ENCODE peak calls at places on chromosomes 16 and 17, in four cellular contexts. M is A549, W is AG09309, K is colonic mucosa. V is an unnamed sample.

GRCh38 chr16:86052115-86052670 is 153.2 kb downstream of the IRF8 start:
- DNase-seq in M (no peak), W (no peak), K (no peak), V (no peak)

GRCh38 chr16:64250866-64251265 is 871.0 kb downstream of the CDH11 start:
- DNase-seq in M (no peak), W (peak), K (no peak), V (no peak)

GRCh38 chr17:42110301-42111264 is 1.9 kb downstream of the DHX58 start:
- DNase-seq in M (no peak), W (no peak), K (no peak), V (no peak)

GRCh38 chr16:58339452-58339938 is 44.7 kb upstream of the PRSS54 start:
- DNase-seq in M (peak), W (no peak), K (no peak), V (peak)

GRCh38 chr17:83154311-83155127 is 75.1 kb downstream of the METRNL start:
- DNase-seq in M (no peak), W (no peak), K (no peak), V (no peak)

GRCh38 chr17:64998436-64999190 is 57.9 kb downstream of the GNA13 start:
- DNase-seq in M (no peak), W (no peak), K (no peak), V (no peak)

GRCh38 chr16:67084345-67085028 is 25.3 kb upstream of the PHAF1 start:
- DNase-seq in M (no peak), W (no peak), K (no peak), V (peak)

GRCh38 chr16:4372578-4373355 is 1.1 kb downstream of the VASN start:
- DNase-seq in M (peak), W (no peak), K (peak), V (peak)

GRCh38 chr17:45061606-45062205 is 589 bp downstream of the NMT1 start:
- DNase-seq in M (no peak), W (no peak), K (no peak), V (no peak)

GRCh38 chr16:25198021-25198420 is 18.7 kb upstream of the AQP8 start:
- DNase-seq in M (peak), W (no peak), K (no peak), V (peak)

GRCh38 chr17:71201639-71202038 is 919.2 kb upstream of the SOX9 start:
- DNase-seq in M (no peak), W (no peak), K (no peak), V (no peak)

GRCh38 chr16:51538707-51539604 is 387.9 kb upstream of the SALL1 start:
- DNase-seq in M (peak), W (peak), K (no peak), V (peak)

GRCh38 chr16:79598341-79599181 is 2.0 kb downstream of the MAF start:
- DNase-seq in M (peak), W (no peak), K (peak), V (no peak)

GRCh38 chr17:34243732-34244299 is 11.3 kb upstream of the CCL2 start:
- DNase-seq in M (no peak), W (no peak), K (no peak), V (no peak)

GRCh38 chr17:34246872-34247271 is 8.2 kb upstream of the CCL2 start:
- DNase-seq in M (no peak), W (no peak), K (no peak), V (no peak)

GRCh38 chr17:34246436-34246835 is 8.6 kb upstream of the CCL2 start:
- DNase-seq in M (no peak), W (no peak), K (no peak), V (no peak)

GRCh38 chr17:34242976-34243731 is 11.9 kb upstream of the CCL2 start:
- DNase-seq in M (no peak), W (no peak), K (no peak), V (no peak)

GRCh38 chr17:34245496-34245895 is 9.6 kb upstream of the CCL2 start:
- DNase-seq in M (no peak), W (no peak), K (no peak), V (no peak)
- TF ChIP-seq CTCF in M (no peak), W (no peak), K (no peak), V (no peak)

GRCh38 chr16:2968368-2968737 is 795 bp upstream of the PAQR4 start:
- DNase-seq in M (no peak), W (no peak), K (peak), V (no peak)

GRCh38 chr16:2971134-2971984 is 2.2 kb downstream of the PAQR4 start:
- DNase-seq in M (no peak), W (no peak), K (no peak), V (no peak)

GRCh38 chr16:2970563-2970962 is 1.4 kb downstream of the PAQR4 start:
- DNase-seq in M (no peak), W (no peak), K (no peak), V (no peak)

GRCh38 chr16:2968738-2969544 is at the start of gene PAQR4:
- DNase-seq in M (peak), W (peak), K (peak), V (peak)

GRCh38 chr16:2969545-2970521 is 685 bp downstream of the PAQR4 start:
- DNase-seq in M (peak), W (no peak), K (peak), V (peak)
- TF ChIP-seq CTCF in M (peak), W (peak), K (peak), V (peak)

DNA sequence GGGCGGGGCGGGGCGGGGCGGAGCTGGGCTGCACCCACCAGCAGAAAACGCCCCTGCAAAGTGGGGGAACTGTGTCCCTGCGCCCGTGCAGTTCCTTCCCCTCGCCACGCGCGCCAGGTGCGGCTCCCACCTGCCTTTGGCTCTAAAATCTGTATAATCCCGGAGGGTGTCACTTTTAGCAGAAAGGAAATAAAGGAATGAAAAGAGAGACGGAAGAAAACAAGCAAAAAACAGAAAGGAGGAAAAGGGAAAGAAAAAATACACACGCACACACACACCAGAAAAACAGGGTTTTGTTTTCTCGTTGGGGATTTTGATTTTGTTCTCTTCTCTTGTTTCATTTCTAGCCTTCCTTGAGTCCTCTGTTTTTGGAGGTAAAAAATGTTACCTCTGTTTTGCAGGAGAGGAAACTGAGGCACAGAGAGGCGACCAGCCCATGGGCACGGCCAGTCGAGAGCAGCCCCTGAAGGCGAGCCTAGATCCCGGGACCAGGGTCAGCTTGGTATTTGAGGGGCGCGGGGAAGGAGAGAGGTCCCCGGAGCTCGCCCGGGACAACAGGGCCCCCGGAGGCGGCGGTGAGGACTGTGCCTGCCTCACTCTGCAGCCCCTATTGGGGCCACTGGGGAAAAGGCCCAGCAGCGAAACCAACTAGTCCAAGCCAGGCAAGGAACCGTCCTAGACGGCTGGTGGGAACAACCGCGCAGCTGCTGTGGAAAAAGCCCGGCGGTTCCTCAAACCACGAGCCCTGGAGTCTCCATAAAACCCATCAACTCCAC is 594 bp upstream of the CARHSP1 start:
- DNase-seq in M (no peak), W (no peak), K (no peak), V (peak)
- TF ChIP-seq CTCF in M (no peak), W (no peak), K (no peak), V (no peak)

GRCh38 chr17:75065562-75066151 is 18.6 kb downstream of the KCTD2 start:
- DNase-seq in M (no peak), W (no peak), K (no peak), V (no peak)

GRCh38 chr17:75063626-75064025 is 16.6 kb downstream of the KCTD2 start:
- DNase-seq in M (no peak), W (no peak), K (no peak), V (no peak)

GRCh38 chr17:75064460-75064859 is 17.4 kb downstream of the KCTD2 start:
- DNase-seq in M (no peak), W (no peak), K (no peak), V (no peak)

GRCh38 chr17:75064040-75064439 is 17.0 kb downstream of the KCTD2 start:
- DNase-seq in M (no peak), W (no peak), K (no peak), V (no peak)

DNA sequence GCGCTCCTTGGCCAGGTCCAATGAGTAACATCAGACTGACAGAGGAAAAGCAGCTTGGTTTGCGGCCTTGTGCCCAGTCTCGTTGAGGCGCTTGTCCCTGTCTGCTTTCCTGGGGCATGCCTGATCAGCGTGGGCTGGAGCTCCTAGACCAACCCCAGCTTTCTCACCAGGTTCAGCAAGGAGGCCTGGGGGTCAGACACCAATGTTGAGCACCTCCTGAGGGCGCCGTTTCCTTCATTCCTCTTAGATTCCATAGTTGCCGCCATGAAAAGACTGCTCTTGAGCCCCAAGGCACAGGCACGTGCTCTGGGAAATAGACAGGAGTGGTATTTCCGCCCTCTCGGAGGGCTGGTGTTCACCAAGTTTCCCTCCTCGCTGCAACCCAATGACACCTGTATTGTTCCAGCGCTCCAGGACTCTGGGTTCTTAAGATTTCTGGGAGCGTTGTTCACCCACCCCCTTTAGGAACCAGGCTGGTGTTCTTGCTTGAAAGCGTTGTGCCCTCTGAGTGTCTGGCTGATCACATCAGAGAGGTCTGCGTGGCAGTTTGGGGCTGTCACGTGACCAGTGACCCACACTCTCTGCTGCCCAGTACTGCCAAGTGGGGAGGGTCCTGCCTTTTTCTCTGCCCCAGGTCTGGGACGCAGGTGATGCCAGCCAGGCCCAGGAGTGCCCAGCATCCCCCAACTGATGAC is 18.0 kb downstream of the KCTD2 start:
- DNase-seq in M (no peak), W (no peak), K (no peak), V (no peak)
- TF ChIP-seq CTCF in M (no peak), W (no peak), K (no peak), V (no peak)

DNA sequence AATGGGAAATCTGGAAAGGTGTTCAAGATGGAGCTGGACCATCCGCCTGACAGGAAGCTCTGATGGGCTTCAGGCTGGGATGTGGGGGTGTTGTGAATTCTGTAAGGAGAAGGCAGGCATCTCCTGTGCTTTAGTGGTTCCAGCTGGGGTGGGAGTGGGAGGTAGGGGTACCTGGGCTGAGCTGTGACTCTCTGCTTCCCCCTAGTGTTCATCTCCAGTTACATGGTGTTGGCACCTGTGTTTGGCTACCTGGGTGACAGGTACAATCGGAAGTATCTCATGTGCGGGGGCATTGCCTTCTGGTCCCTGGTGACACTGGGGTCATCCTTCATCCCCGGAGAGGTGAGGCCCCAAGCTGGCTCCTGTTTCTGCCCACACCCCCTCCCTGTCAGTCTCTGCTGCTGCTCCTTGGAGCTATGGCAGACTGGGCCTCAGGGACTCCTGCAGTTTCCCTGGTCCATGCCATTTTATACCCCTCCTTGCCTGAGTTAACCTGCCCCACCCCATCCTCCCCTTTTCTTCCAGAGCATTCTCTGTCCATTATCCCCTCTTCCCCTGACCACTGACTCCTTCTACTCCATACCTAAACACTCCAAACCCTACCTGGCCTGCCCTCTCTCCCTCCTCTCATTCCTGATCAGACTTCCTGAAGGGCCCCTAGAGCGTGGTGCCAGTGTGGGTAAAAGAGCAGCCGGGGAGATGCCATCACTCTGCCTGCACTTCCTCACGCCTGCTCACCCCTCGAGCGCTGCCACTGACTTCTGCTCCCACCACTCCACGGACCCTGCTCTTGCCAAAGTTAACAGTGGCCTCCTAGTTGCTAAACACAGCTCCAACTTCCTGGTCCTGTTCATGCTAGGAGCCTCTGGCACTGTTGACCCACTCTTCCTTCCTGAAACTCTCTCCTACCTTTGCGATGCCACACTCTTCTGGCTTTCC is 3.4 kb downstream of the SPNS1 start:
- DNase-seq in M (peak), W (no peak), K (peak), V (peak)
- TF ChIP-seq CTCF in M (peak), W (peak), K (peak), V (peak)

DNA sequence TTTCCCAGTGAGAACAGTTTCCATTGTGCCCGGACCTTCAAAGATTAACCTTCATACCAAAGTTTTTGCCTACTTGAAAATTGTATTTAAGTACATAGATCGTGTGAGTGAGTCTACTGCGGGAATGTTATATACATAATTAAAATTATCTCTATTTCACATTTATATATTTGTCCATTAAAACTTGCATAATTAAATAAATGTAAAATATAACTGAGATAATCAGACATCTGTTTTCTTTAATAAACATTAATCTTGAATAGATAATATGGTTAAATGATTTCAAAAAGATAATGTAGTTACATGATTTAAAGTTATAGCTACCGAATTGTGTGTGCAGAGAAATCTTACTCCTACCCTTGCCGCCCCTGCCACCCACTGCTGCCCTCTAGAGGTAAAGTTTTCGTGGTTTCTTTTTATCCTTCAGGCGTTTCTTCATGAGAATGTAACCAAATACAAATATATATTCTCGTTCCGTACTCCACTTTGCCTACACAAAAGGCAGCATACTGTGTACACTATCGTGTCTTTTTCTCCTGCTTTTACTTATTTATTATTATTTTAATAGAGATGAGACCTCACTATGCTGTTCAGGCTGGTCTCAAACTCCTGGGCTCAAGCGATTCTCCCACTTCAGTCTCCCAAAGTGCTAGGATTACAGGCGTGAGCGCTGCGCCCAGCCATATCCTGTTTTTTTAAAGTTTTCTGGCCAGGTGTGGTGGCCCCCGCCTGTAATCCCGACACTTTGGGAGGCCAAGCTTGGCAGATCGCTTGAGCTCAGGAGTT is 35.6 kb downstream of the RPA1 start:
- DNase-seq in M (peak), W (no peak), K (peak), V (peak)
- TF ChIP-seq CTCF in M (peak), W (peak), K (peak), V (peak)

DNA sequence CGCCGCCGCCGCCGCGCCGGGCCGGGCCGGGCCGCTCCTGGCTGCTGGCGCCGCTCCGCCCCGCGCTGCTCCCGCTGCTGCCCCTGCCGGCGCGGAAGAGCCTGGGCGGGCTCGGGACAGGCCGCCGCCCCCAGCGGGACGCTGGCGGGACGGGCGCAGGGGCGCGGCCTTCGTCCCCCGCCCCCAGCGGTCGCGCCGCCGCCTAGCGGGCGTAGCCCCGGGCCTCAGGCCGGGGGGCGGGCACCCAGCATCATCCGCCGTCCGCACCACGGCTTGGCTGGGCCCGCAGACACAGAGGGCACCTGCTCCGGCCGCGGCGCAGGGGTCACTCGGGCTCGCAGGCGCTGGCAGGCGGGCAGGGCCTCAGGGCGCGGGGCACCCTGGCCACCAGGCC is at the start of gene AMFR:
- DNase-seq in M (peak), W (peak), K (peak), V (peak)
- TF ChIP-seq CTCF in M (peak), W (no peak), K (no peak), V (peak)

DNA sequence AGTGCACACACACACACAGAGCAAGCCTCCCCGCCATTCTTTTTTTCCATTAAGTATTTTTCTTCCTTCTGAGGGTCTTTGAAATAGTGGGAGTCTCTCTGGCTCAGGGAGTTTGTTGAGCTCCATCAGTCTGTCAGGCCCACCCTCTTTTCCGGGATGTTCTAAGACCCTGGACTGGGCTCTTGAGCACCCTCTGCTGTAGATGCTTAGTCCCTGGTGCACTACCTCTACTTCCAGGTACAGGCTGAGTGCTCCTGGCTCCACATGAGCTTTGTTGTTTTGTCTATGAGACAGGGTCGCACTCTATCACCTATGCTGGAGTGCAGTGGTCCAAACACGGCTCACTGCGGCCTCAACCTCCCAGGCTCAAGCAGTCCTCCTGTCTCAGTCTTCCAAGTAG is 20.7 kb downstream of the LIMD2 start:
- DNase-seq in M (no peak), W (no peak), K (no peak), V (no peak)
- TF ChIP-seq CTCF in M (no peak), W (no peak), K (no peak), V (peak)

V was measured in HepG2.